ENCODE peak calls at places on chromosomes 2 and 18, in ten cellular contexts. G is adrenal gland; Y is psoas muscle; I is CD8-positive, alpha-beta T cell; R is endodermal cell; C is ovary; D is cardiac muscle cell; S is BE2C; L is Peyer's patch; O is neural progenitor cell. V is an unnamed sample.
A peak's percentile ranks its signal among the peaks of the same experiment; 100 is the strongest.

GRCh38 chr2:161710131-161710915 is 86.1 kb downstream of the SLC4A10 start:
- DNase-seq in G (no peak), Y (no peak), I (no peak), R (no peak), C (no peak), D (no peak), S (no peak), L (no peak), O (no peak), V (no peak)

GRCh38 chr2:112198780-112199179 is 56.1 kb downstream of the ZC3H8 start:
- DNase-seq in G (no peak), Y (no peak), I (no peak), R (no peak), C (no peak), D (no peak), S (no peak), L (no peak), O (no peak), V (no peak)

GRCh38 chr2:2902551-2903216 is 474.9 kb downstream of the EIPR1 start:
- DNase-seq in G (no peak), Y (no peak), I (no peak), R (no peak), C (no peak), D (peak; percentile 8), S (no peak), L (no peak), O (no peak), V (no peak)

GRCh38 chr18:26470011-26470637 is 78.2 kb downstream of the KCTD1 start:
- DNase-seq in G (no peak), Y (no peak), I (no peak), R (no peak), C (no peak), D (peak; percentile 14), S (no peak), L (no peak), O (peak; percentile 21), V (no peak)

GRCh38 chr2:163897799-163898198 is 162.0 kb upstream of the FIGN start:
- DNase-seq in G (no peak), Y (no peak), I (no peak), R (no peak), C (no peak), D (no peak), S (no peak), L (no peak), O (no peak), V (no peak)

GRCh38 chr2:191740776-191741175 is 62.8 kb downstream of the NABP1 start:
- DNase-seq in G (no peak), Y (no peak), I (no peak), R (no peak), C (no peak), D (no peak), S (no peak), L (no peak), O (no peak), V (no peak)

GRCh38 chr2:26988165-26988879 is 17.9 kb downstream of the MAPRE3 start:
- DNase-seq in G (no peak), Y (no peak), I (no peak), R (no peak), C (no peak), D (no peak), S (no peak), L (no peak), O (no peak), V (no peak)

GRCh38 chr2:128321421-128321775 is 2.7 kb upstream of the HS6ST1 start:
- DNase-seq in G (peak; percentile 36), Y (no peak), I (no peak), R (no peak), C (peak; percentile 40), D (no peak), S (no peak), L (peak; percentile 14), O (peak; percentile 35), V (no peak)

GRCh38 chr2:96326564-96326963 is 1.4 kb downstream of the ITPRIPL1 start:
- DNase-seq in G (no peak), Y (no peak), I (no peak), R (no peak), C (no peak), D (no peak), S (no peak), L (no peak), O (no peak), V (no peak)

GRCh38 chr2:3042601-3043585 is 334.7 kb downstream of the EIPR1 start:
- DNase-seq in G (no peak), Y (no peak), I (no peak), R (no peak), C (no peak), D (peak; percentile 27), S (no peak), L (no peak), O (no peak), V (peak; percentile 25)

GRCh38 chr18:48948112-48949050 is 2.4 kb downstream of the SMAD7 start:
- DNase-seq in G (peak; percentile 66), Y (peak; percentile 75), I (peak; percentile 57), R (peak; percentile 86), C (no peak), D (peak; percentile 89), S (peak; percentile 62), L (peak; percentile 62), O (peak; percentile 88), V (no peak)

GRCh38 chr2:185757356-185757755 is 18.8 kb downstream of the FSIP2 start:
- DNase-seq in G (no peak), Y (no peak), I (no peak), R (no peak), C (no peak), D (no peak), S (no peak), L (no peak), O (no peak), V (no peak)

GRCh38 chr2:157441072-157441454 is 2.8 kb downstream of the CYTIP start:
- DNase-seq in G (no peak), Y (no peak), I (peak; percentile 32), R (no peak), C (no peak), D (no peak), S (no peak), L (peak; percentile 46), O (no peak), V (no peak)

GRCh38 chr2:157440404-157441071 is 3.4 kb downstream of the CYTIP start:
- DNase-seq in G (no peak), Y (no peak), I (no peak), R (no peak), C (no peak), D (no peak), S (no peak), L (no peak), O (no peak), V (no peak)

GRCh38 chr2:157443090-157443489 is 799 bp downstream of the CYTIP start:
- DNase-seq in G (no peak), Y (no peak), I (no peak), R (no peak), C (no peak), D (no peak), S (no peak), L (no peak), O (no peak), V (no peak)

GRCh38 chr2:157442636-157443035 is 1.3 kb downstream of the CYTIP start:
- DNase-seq in G (no peak), Y (no peak), I (no peak), R (no peak), C (no peak), D (no peak), S (no peak), L (no peak), O (no peak), V (no peak)

DNA sequence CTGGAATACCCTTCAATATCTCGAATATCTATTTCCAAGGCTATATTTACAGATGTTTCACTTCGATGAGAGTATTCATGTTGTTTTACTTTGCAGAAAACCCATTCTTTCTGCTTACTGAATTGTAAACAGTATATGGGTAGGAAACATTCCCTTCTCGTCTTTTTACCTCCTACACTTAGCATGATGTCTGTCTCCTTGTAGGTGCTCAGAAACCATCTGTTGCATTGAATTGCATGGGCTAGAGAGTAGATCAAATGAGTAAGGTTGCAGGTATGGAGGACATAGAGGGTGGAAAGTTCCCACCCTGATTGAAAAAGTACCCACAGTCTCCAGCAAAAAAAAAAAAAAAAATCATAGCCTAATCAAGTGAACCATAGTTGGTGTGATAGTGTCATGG is 1.8 kb downstream of the CYTIP start:
- DNase-seq in G (no peak), Y (no peak), I (no peak), R (no peak), C (no peak), D (no peak), S (no peak), L (no peak), O (no peak), V (no peak)
- H3K4me1 ChIP-seq in G (no peaks in the 10 kb centered on the region), Y (no peaks in the 10 kb centered on the region), I (peaks cover 16% of the 10 kb centered on the region), R (peaks cover 10% of the 10 kb centered on the region), C (no peaks in the 10 kb centered on the region), D (no peaks in the 10 kb centered on the region), S (no peaks in the 10 kb centered on the region), L (no peaks in the 10 kb centered on the region), O (no peaks in the 10 kb centered on the region), V (peaks cover 18% of the 10 kb centered on the region)

DNA sequence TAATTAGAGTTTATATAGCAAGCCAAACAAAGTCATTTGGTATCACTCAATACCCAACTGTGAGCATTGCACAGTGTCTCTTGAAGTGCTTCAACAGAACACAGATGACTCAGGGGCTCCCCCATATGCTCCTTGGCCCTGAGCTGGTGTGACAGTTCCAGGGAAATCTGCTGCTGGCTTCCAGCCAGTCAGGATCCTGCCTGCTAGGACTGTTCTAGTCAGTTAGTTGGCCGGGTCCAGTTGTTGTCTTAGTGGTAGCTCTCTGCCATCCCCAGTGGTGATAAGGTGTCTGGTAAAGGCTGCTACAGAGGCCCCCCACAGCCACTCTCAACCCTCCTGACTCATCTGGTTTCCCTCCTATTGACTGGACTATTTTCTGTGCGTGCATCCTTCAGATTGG is 100.3 kb downstream of the IRS1 start:
- DNase-seq in G (peak; percentile 83), Y (peak; percentile 86), I (no peak), R (no peak), C (peak; percentile 17), D (no peak), S (peak; percentile 16), L (peak; percentile 20), O (no peak), V (peak; percentile 70)
- TF ChIP-seq CTCF in G (no peak), Y (peak; percentile 5), I (no peak), R (no peak), C (no peak), D (peak; percentile 11), S (no peak), L (no peak), O (no peak), V (peak; percentile 26)

DNA sequence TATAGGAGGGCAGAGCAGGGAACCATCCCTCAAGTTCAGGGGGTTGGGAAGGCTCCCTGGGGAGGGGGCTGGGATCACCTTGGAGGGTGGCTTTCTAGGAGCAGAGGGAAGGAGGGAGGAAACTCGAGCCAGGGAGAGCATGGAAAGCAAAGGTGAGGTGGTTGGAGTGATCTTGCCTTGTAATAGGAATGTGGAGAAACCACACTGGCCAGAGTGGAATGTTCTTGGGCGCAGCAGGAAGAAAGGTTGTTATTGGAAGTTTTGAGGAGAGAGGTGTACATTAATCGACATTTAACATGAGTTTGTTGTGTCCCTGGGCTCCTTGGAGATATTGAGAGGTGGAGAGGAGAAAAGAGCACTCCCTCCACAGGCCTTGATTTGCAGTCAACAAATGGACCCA is 272.2 kb downstream of the PRKCE start:
- DNase-seq in G (no peak), Y (no peak), I (no peak), R (no peak), C (no peak), D (no peak), S (no peak), L (no peak), O (no peak), V (no peak)
- H3K4me1 ChIP-seq in G (no peaks in the 10 kb centered on the region), Y (peaks cover 6% of the 10 kb centered on the region), I (no peaks in the 10 kb centered on the region), R (no peaks in the 10 kb centered on the region), C (no peaks in the 10 kb centered on the region), D (peaks cover 37% of the 10 kb centered on the region), S (peaks cover 35% of the 10 kb centered on the region), L (no peaks in the 10 kb centered on the region), O (peaks cover 8% of the 10 kb centered on the region), V (peaks cover 76% of the 10 kb centered on the region)

GRCh38 chr18:7626922-7627440 is 59.9 kb downstream of the PTPRM start:
- DNase-seq in G (peak; percentile 35), Y (no peak), I (no peak), R (peak; percentile 74), C (no peak), D (no peak), S (no peak), L (no peak), O (no peak), V (no peak)
- TF ChIP-seq CTCF in G (no peak), Y (no peak), I (no peak), R (peak; percentile 67), C (no peak), D (peak; percentile 24), S (no peak), L (no peak), O (no peak), V (peak; percentile 28)

V was measured in left ventricle myocardium inferior.